ENCODE peak calls at places on chromosome 20, in four cellular contexts. F is GM12878, L is HepG2, T is H1. B is an unnamed sample.

GRCh38 chr20:366719-367485 is 13.7 kb upstream of the TRIB3 start:
- DNase-seq in T (no peak), F (no peak), L (no peak), B (no peak)

GRCh38 chr20:6746901-6747609 is 20.4 kb upstream of the BMP2 start:
- DNase-seq in T (no peak), L (peak; percentile 25), F (peak; percentile 45), B (no peak)

GRCh38 chr20:50232651-50233324 is 42.2 kb downstream of the CEBPB start:
- DNase-seq in L (no peak), F (no peak), T (no peak), B (no peak)

GRCh38 chr20:9927224-9927623 is 88.3 kb upstream of the PAK5 start:
- DNase-seq in F (no peak), T (no peak), L (no peak), B (no peak)

GRCh38 chr20:46215913-46216707 is 92.2 kb downstream of the CDH22 start:
- DNase-seq in T (peak; percentile 81), F (no peak), L (peak; percentile 55), B (peak; percentile 92)

GRCh38 chr20:20369353-20370086 is 1.6 kb downstream of the INSM1 start:
- DNase-seq in L (no peak), F (no peak), T (no peak), B (no peak)

GRCh38 chr20:986733-987355 is 15.3 kb downstream of the RSPO4 start:
- DNase-seq in F (no peak), L (no peak), T (no peak), B (no peak)

GRCh38 chr20:24531626-24532419 is 62.4 kb downstream of the SYNDIG1 start:
- DNase-seq in L (no peak), F (no peak), T (no peak), B (no peak)

GRCh38 chr20:48594533-48594932 is 233.3 kb downstream of the PREX1 start:
- DNase-seq in F (no peak), L (no peak), T (no peak), B (no peak)

GRCh38 chr20:10352934-10353866 is 80.8 kb downstream of the MKKS start:
- DNase-seq in T (no peak), F (no peak), L (peak; percentile 57), B (no peak)

GRCh38 chr20:51650685-51651134 is 108.2 kb upstream of the NFATC2 start:
- DNase-seq in T (no peak), F (no peak), L (no peak), B (no peak)

GRCh38 chr20:4726710-4727391 is 5.1 kb downstream of the PRND start:
- DNase-seq in L (no peak), F (peak; percentile 24), T (no peak), B (no peak)

GRCh38 chr20:34621383-34622367 is 55.2 kb downstream of the PIGU start:
- DNase-seq in T (no peak), F (no peak), L (peak; percentile 100), B (no peak)

GRCh38 chr20:20318318-20319161 is 49.4 kb upstream of the INSM1 start:
- DNase-seq in F (no peak), T (no peak), L (no peak), B (no peak)

GRCh38 chr20:31860431-31861345 is 9.6 kb downstream of the DUSP15 start:
- DNase-seq in L (no peak), T (no peak), F (no peak), B (no peak)

GRCh38 chr20:8361008-8361652 is 229.1 kb downstream of the PLCB1 start:
- DNase-seq in T (no peak), F (peak; percentile 17), L (no peak), B (no peak)

GRCh38 chr20:6122111-6122872 is 538 bp downstream of the FERMT1 start:
- DNase-seq in L (peak; percentile 32), T (no peak), F (no peak), B (no peak)

GRCh38 chr20:41072099-41072798 is 43.6 kb downstream of the TOP1 start:
- DNase-seq in T (no peak), L (no peak), F (no peak), B (no peak)

GRCh38 chr20:55173601-55174000 is 698.2 kb downstream of the DOK5 start:
- DNase-seq in F (no peak), T (no peak), L (no peak), B (no peak)

GRCh38 chr20:11001767-11002540 is 328.2 kb upstream of the JAG1 start:
- DNase-seq in L (peak; percentile 74), F (no peak), T (peak; percentile 17), B (no peak)

GRCh38 chr20:32338665-32339064 is 19.5 kb upstream of the ASXL1 start:
- DNase-seq in T (no peak), F (no peak), L (peak; percentile 54), B (no peak)

GRCh38 chr20:44566018-44566417 is 16.4 kb upstream of the PKIG start:
- DNase-seq in F (no peak), L (no peak), T (no peak), B (no peak)

GRCh38 chr20:39795401-39796272 is 833.5 kb downstream of the DHX35 start:
- DNase-seq in F (no peak), L (no peak), T (no peak), B (no peak)

GRCh38 chr20:50286609-50287008 is 96.0 kb downstream of the CEBPB start:
- DNase-seq in F (no peak), T (no peak), L (no peak), B (no peak)

GRCh38 chr20:62181808-62182207 is 1.0 kb upstream of the MTG2 start:
- DNase-seq in F (no peak), L (no peak), T (no peak), B (no peak)

GRCh38 chr20:62178316-62179161 is 4.3 kb upstream of the MTG2 start:
- DNase-seq in F (no peak), L (no peak), T (no peak), B (no peak)

GRCh38 chr20:62177307-62177706 is 5.5 kb upstream of the MTG2 start:
- DNase-seq in F (no peak), L (no peak), T (no peak), B (no peak)

GRCh38 chr20:62176866-62177265 is 6.0 kb upstream of the MTG2 start:
- DNase-seq in F (no peak), T (no peak), L (no peak), B (no peak)

GRCh38 chr20:62179162-62179504 is 3.7 kb upstream of the MTG2 start:
- DNase-seq in L (no peak), F (no peak), T (no peak), B (no peak)
- H3K36me3 ChIP-seq in L (peaks cover 33% of the 10 kb centered on the region), F (no peaks in the 10 kb centered on the region), T (peaks cover 13% of the 10 kb centered on the region), B (peaks cover 66% of the 10 kb centered on the region)

GRCh38 chr20:58374906-58375760 is 13.9 kb upstream of the VAPB start:
- DNase-seq in T (peak; percentile 36), F (no peak), L (no peak), B (peak; percentile 48)

GRCh38 chr20:58375796-58376195 is 13.2 kb upstream of the VAPB start:
- DNase-seq in T (no peak), F (no peak), L (no peak), B (no peak)

GRCh38 chr20:58377017-58377416 is 12.0 kb upstream of the VAPB start:
- DNase-seq in F (no peak), L (no peak), T (no peak), B (no peak)

GRCh38 chr20:58378704-58379103 is 10.3 kb upstream of the VAPB start:
- DNase-seq in F (no peak), L (no peak), T (no peak), B (no peak)

DNA sequence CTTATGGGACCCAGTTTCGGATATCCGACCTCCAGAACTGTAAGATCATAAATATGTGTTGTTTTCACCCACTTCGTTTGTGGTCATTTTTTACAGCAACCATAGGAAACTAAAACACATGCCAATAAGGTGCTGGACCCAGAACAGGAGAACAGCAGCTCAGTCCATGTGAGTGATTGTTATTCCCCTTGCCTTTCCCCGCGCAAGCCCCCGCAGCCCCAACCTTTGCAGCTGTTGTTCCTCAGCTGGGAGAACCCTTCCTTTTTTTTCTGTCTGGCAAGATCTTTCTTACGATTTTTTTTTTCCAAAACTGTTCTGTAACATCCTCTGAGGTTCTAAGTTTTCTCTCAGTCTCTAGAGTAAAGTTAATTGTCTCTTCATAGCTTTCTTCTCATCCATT is 11.0 kb upstream of the VAPB start:
- DNase-seq in L (no peak), F (no peak), T (no peak), B (no peak)
- TF ChIP-seq SUZ12 in L (no peak), F (no peak), T (no peak), B (no peak)

GRCh38 chr20:36855241-36855657 is 20.7 kb upstream of the TLDC2 start:
- DNase-seq in L (no peak), F (no peak), T (no peak), B (no peak)

GRCh38 chr20:36856691-36857635 is 19.0 kb upstream of the TLDC2 start:
- DNase-seq in L (no peak), F (no peak), T (no peak), B (no peak)

GRCh38 chr20:36854343-36855240 is 21.3 kb upstream of the TLDC2 start:
- DNase-seq in F (no peak), T (no peak), L (no peak), B (no peak)

GRCh38 chr20:36859282-36859555 is 16.7 kb upstream of the TLDC2 start:
- DNase-seq in T (no peak), L (no peak), F (no peak), B (no peak)

DNA sequence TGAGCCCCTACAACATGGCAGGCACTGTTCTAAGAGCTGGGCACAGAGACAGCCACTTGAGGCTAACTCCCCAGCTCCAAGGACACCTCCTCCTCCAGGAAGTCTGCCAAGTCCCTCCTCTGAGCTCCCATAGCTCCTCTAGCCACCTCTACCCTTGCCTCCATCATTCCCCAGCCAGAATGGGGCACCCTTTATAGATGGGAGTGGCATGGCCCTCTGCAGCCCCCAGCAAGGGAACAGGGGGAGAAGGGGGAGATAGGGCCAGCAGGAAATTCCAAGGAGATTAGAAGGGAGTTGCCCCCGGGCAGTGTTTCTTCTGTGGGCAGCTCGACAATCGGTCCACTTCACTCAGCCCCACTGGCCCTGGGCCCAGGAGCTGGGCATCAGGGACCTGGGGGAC is 19.7 kb upstream of the TLDC2 start:
- DNase-seq in L (no peak), F (no peak), T (no peak), B (no peak)
- H3K36me3 ChIP-seq in L (peaks cover 3% of the 10 kb centered on the region), F (no peaks in the 10 kb centered on the region), T (no peaks in the 10 kb centered on the region), B (peaks cover 55% of the 10 kb centered on the region)

DNA sequence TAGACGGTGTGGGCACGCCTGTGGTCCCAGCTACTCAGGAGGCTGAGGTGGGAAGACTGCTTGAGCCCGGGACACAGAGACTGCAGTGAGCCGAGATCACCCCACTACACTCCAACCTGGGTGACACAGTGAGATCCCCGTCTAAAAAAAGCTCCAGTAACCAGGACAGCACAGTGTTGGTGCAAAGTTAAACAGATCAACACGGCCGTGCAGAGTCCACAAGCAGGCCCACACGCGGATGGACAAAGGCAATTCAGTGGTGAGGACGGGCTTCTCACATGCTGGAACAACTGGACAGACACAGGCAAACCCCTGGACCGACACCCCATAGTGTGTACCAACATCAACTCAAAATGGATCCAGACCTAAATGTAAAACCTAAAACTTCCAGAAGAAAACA is 41.7 kb downstream of the TAF4 start:
- DNase-seq in T (no peak), L (peak; percentile 66), F (no peak), B (no peak)
- TF ChIP-seq SUZ12 in T (no peak), L (no peak), F (no peak), B (no peak)